ENCODE peak calls at places on chromosomes 13 and 19, in nine cellular contexts. Q is tibial artery; Z is BE2C; X is naive thymus-derived CD4-positive, alpha-beta T cell; N is left ventricle myocardium inferior; T is hepatocyte; E is pancreas; F is MM.1S; R is stomach. U is an unnamed sample.

GRCh38 chr13:100493418-100493817 is 95.2 kb downstream of the GGACT start:
- DNase-seq in Q (no peak), Z (no peak), X (no peak), N (no peak), T (no peak), E (no peak), F (no peak), R (no peak), U (no peak)

GRCh38 chr13:100244431-100244830 is 155.5 kb downstream of the PCCA start:
- DNase-seq in Q (no peak), Z (no peak), X (no peak), N (no peak), T (no peak), E (no peak), F (no peak), R (no peak), U (no peak)

GRCh38 chr19:38975214-38975860 is at the start of gene FBXO17:
- DNase-seq in Q (peak; percentile 81), Z (peak; percentile 72), X (no peak), N (peak; percentile 52), T (peak; percentile 90), E (peak; percentile 53), F (no peak), R (peak; percentile 44), U (peak; percentile 14)

GRCh38 chr19:30557927-30558557 is 185.9 kb downstream of the ZNF536 start:
- DNase-seq in Q (peak; percentile 35), Z (no peak), X (no peak), N (no peak), T (no peak), E (no peak), F (no peak), R (no peak), U (no peak)

GRCh38 chr19:21585491-21585890 is 80.1 kb downstream of the ZNF429 start:
- DNase-seq in Q (no peak), Z (no peak), X (no peak), N (no peak), T (no peak), E (peak; percentile 37), F (no peak), R (peak; percentile 39), U (no peak)

GRCh38 chr19:56294557-56294956 is 20.1 kb downstream of the ZSCAN5A start:
- DNase-seq in Q (no peak), Z (no peak), X (no peak), N (no peak), T (no peak), E (no peak), F (no peak), R (no peak), U (no peak)

GRCh38 chr19:50968709-50969412 is 530 bp downstream of the KLK6 start:
- DNase-seq in Q (no peak), Z (no peak), X (no peak), N (no peak), T (no peak), E (no peak), F (no peak), R (no peak), U (no peak)

GRCh38 chr19:48403606-48404005 is 10.1 kb downstream of the GRIN2D start:
- DNase-seq in Q (no peak), Z (peak; percentile 78), X (no peak), N (no peak), T (peak; percentile 70), E (no peak), F (peak; percentile 62), R (no peak), U (peak; percentile 75)

GRCh38 chr19:7926021-7926726 is at the start of gene CTXN1:
- DNase-seq in Q (peak; percentile 84), Z (peak; percentile 91), X (peak; percentile 81), N (peak; percentile 71), T (peak; percentile 87), E (peak; percentile 54), F (peak; percentile 49), R (peak; percentile 79), U (peak; percentile 61)

GRCh38 chr19:7927605-7928333 is 1.8 kb upstream of the CTXN1 start:
- DNase-seq in Q (peak; percentile 78), Z (no peak), X (no peak), N (no peak), T (no peak), E (peak; percentile 33), F (no peak), R (no peak), U (no peak)

GRCh38 chr19:7925171-7925837 is 631 bp downstream of the CTXN1 start:
- DNase-seq in Q (peak; percentile 81), Z (peak; percentile 93), X (peak; percentile 72), N (peak; percentile 50), T (peak; percentile 94), E (peak; percentile 39), F (peak; percentile 81), R (peak; percentile 68), U (peak; percentile 75)

GRCh38 chr19:7928334-7928706 is 2.4 kb upstream of the CTXN1 start:
- DNase-seq in Q (peak; percentile 74), Z (peak; percentile 56), X (no peak), N (no peak), T (no peak), E (peak; percentile 13), F (no peak), R (no peak), U (no peak)

GRCh38 chr19:7926727-7927604 is 1.0 kb upstream of the CTXN1 start:
- DNase-seq in Q (no peak), Z (peak; percentile 57), X (no peak), N (no peak), T (no peak), E (peak; percentile 24), F (no peak), R (no peak), U (peak; percentile 34)
- H3K4me1 ChIP-seq in Q (peaks cover 3% of the 10 kb centered on the region), Z (peaks cover 30% of the 10 kb centered on the region), X (peaks cover 4% of the 10 kb centered on the region), N (peaks cover 57% of the 10 kb centered on the region), T (peaks cover 28% of the 10 kb centered on the region), E (peaks cover 9% of the 10 kb centered on the region), F (no peaks in the 10 kb centered on the region), R (peaks cover 41% of the 10 kb centered on the region), U (peaks cover 9% of the 10 kb centered on the region)

DNA sequence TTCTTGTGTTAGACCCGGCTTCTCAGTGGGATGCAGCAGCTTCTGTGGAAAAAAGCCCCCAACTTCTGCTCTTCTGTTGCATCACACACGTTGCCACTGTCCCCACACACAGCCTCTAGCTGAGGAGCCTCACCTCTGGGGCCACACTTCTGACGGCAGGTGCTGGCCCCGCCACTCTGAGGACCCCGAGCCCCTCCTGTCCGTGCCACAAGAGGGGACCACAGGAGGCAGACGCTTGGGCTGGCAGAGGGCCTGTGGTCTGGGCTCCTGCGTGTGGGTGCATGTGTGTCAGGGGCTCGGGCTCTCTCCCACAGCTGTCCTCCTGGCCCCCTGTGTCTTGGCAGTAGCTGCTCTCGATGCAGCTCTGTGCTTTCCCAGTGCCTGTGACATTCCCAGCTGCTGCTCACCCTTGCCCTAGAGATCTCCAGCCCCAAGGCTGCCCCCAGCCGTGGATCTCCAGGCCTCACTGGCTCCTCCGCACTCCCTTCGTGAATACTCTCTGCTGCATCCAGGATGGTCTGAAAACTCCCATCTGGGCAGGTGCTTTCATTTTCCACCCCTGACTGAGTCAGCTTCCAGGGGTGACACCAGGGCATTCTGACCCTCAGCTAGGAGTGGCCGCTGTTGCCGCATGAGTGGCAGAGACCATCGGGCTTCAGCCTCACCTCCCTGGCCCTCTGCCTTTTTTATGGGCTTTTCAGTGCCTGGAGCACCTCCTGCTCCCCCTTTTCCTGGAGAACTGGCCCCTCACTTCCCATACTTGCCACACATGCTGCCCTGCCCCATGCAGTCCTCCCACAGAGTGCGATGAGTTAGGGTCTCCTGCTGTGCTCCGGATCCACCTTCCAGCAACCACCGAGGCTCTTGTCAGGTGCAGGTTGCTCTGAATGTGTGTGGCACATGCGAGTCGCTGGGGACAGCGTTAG is 13.7 kb downstream of the MAU2 start:
- DNase-seq in Q (no peak), Z (no peak), X (no peak), N (no peak), T (no peak), E (no peak), F (no peak), R (no peak), U (no peak)
- H3K36me3 ChIP-seq in Q (peaks cover 99% of the 10 kb centered on the region), Z (peaks cover 45% of the 10 kb centered on the region), X (no peaks in the 10 kb centered on the region), N (peaks cover 80% of the 10 kb centered on the region), T (no peaks in the 10 kb centered on the region), E (no peaks in the 10 kb centered on the region), F (no peaks in the 10 kb centered on the region), R (peaks cover 100% of the 10 kb centered on the region), U (peaks cover 50% of the 10 kb centered on the region)

GRCh38 chr19:8459095-8459494 is 14.3 kb downstream of the HNRNPM start:
- DNase-seq in Q (no peak), Z (no peak), X (no peak), N (no peak), T (no peak), E (no peak), F (no peak), R (no peak), U (no peak)

GRCh38 chr19:8457802-8458201 is 13.0 kb downstream of the HNRNPM start:
- DNase-seq in Q (no peak), Z (no peak), X (no peak), N (no peak), T (no peak), E (no peak), F (no peak), R (no peak), U (no peak)

GRCh38 chr19:8458380-8458779 is 13.6 kb downstream of the HNRNPM start:
- DNase-seq in Q (no peak), Z (no peak), X (no peak), N (no peak), T (no peak), E (no peak), F (no peak), R (peak; percentile 60), U (no peak)

GRCh38 chr19:8456064-8456463 is 11.3 kb downstream of the HNRNPM start:
- DNase-seq in Q (no peak), Z (peak; percentile 44), X (no peak), N (no peak), T (no peak), E (no peak), F (no peak), R (no peak), U (no peak)

DNA sequence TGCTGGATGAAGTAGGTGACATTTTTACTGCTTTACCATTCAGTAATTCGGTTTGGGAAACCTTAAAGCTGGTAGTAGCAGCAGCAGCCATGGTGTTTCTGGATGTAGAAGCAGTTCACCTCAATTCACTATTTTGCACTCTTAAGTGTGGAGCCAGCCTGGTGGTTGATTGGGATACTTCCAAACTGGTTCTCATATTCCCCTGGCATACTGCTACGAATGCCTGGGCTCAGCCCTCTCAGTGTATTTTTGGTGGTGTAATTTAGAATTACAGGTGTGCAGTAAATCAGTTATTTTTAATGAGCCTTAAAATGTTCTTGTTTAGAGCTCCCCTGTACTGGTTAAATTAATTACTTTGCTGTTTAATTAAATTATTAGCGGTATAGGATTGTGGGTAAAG is 12.4 kb downstream of the HNRNPM start:
- DNase-seq in Q (no peak), Z (no peak), X (no peak), N (no peak), T (no peak), E (no peak), F (no peak), R (no peak), U (no peak)
- H3K4me1 ChIP-seq in Q (no peaks in the 10 kb centered on the region), Z (peaks cover 13% of the 10 kb centered on the region), X (peaks cover 28% of the 10 kb centered on the region), N (peaks cover 100% of the 10 kb centered on the region), T (peaks cover 54% of the 10 kb centered on the region), E (peaks cover 34% of the 10 kb centered on the region), F (no peaks in the 10 kb centered on the region), R (peaks cover 75% of the 10 kb centered on the region), U (peaks cover 26% of the 10 kb centered on the region)

GRCh38 chr19:1360126-1360817 is 23.4 kb upstream of the NDUFS7 start:
- DNase-seq in Q (no peak), Z (no peak), X (no peak), N (no peak), T (no peak), E (no peak), F (no peak), R (no peak), U (no peak)

GRCh38 chr19:1362385-1363257 is 21.1 kb upstream of the NDUFS7 start:
- DNase-seq in Q (no peak), Z (no peak), X (no peak), N (no peak), T (no peak), E (no peak), F (no peak), R (no peak), U (no peak)

GRCh38 chr19:1361601-1362384 is 21.9 kb upstream of the NDUFS7 start:
- DNase-seq in Q (no peak), Z (no peak), X (no peak), N (no peak), T (no peak), E (no peak), F (no peak), R (no peak), U (no peak)

GRCh38 chr19:1363599-1363998 is 20.1 kb upstream of the NDUFS7 start:
- DNase-seq in Q (no peak), Z (no peak), X (no peak), N (no peak), T (no peak), E (no peak), F (no peak), R (no peak), U (no peak)

DNA sequence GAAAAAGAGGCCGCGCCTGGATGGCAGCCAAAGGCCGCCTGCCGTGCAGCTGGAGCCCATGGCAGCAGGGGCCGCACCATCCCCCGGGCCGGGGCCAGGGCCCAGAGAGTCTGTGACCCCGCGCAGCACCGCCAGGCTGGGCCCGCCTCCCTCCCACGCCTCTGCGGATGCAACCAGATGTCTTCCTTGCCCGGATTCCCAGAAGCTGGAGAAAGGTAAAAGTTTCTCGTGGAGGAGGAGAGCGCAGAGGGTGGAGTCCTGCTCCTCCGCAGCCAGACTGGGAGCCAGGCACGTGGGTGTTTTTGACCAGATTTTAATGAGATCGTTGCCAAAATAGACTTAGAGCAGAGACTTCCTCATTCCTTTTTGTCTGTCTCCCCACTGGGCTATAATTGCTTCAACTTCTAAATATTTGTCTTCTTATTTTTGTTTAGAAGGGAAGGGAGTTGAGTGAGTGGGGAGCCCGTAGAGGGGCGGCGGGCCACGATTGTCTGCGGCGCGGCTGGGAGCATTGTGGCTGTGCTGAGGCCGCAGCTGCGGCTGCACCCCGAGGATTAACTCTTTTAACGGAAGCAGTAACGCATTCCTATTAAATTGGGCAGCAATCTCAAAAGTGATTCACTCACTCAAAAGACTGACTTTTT is 22.8 kb upstream of the NDUFS7 start:
- DNase-seq in Q (peak; percentile 85), Z (peak; percentile 97), X (no peak), N (peak; percentile 78), T (peak; percentile 37), E (peak; percentile 55), F (no peak), R (no peak), U (peak; percentile 32)
- H3K36me3 ChIP-seq in Q (peaks cover 72% of the 10 kb centered on the region), Z (peaks cover 58% of the 10 kb centered on the region), X (no peaks in the 10 kb centered on the region), N (peaks cover 80% of the 10 kb centered on the region), T (no peaks in the 10 kb centered on the region), E (no peaks in the 10 kb centered on the region), F (no peaks in the 10 kb centered on the region), R (peaks cover 85% of the 10 kb centered on the region), U (peaks cover 73% of the 10 kb centered on the region)

U was measured in HAP-1.